ENCODE peak calls at places on chromosomes 13 and 19, in seven cellular contexts. One of them, this sample, is unnamed.

GRCh38 chr19:51600940-51601575 is 29.1 kb downstream of the SIGLEC5 start:
- DNase-seq in brain microvascular endothelial cell: no peak
- DNase-seq in IMR-90: no peak
- DNase-seq in thyroid gland: no peak
- DNase-seq in BE2C: no peak
- DNase-seq in kidney: no peak
- DNase-seq in epithelial cell of esophagus: no peak
- DNase-seq in this sample: no peak

GRCh38 chr19:4206818-4207484 is 22.4 kb upstream of the EBI3 start:
- DNase-seq in epithelial cell of esophagus: no peak
- DNase-seq in kidney: no peak
- DNase-seq in thyroid gland: no peak
- DNase-seq in BE2C: no peak
- DNase-seq in IMR-90: peak
- DNase-seq in brain microvascular endothelial cell: no peak
- DNase-seq in this sample: peak

GRCh38 chr19:18796239-18796638 is 5.1 kb upstream of the COMP start:
- DNase-seq in IMR-90: no peak
- DNase-seq in BE2C: no peak
- DNase-seq in epithelial cell of esophagus: no peak
- DNase-seq in thyroid gland: no peak
- DNase-seq in brain microvascular endothelial cell: no peak
- DNase-seq in kidney: no peak
- DNase-seq in this sample: no peak

GRCh38 chr19:52155596-52156359 is 15.6 kb downstream of the ZNF836 start:
- DNase-seq in IMR-90: no peak
- DNase-seq in kidney: no peak
- DNase-seq in brain microvascular endothelial cell: no peak
- DNase-seq in BE2C: no peak
- DNase-seq in epithelial cell of esophagus: no peak
- DNase-seq in thyroid gland: no peak
- DNase-seq in this sample: no peak

GRCh38 chr13:44219808-44220544 is 153.6 kb upstream of the SERP2 start:
- DNase-seq in BE2C: no peak
- DNase-seq in epithelial cell of esophagus: peak
- DNase-seq in thyroid gland: no peak
- DNase-seq in kidney: no peak
- DNase-seq in brain microvascular endothelial cell: peak
- DNase-seq in IMR-90: peak
- DNase-seq in this sample: peak

GRCh38 chr19:13610042-13610691 is 103.9 kb upstream of the CACNA1A start:
- DNase-seq in thyroid gland: no peak
- DNase-seq in epithelial cell of esophagus: no peak
- DNase-seq in IMR-90: no peak
- DNase-seq in kidney: no peak
- DNase-seq in BE2C: no peak
- DNase-seq in brain microvascular endothelial cell: no peak
- DNase-seq in this sample: no peak

GRCh38 chr19:30528919-30529318 is 156.7 kb downstream of the ZNF536 start:
- DNase-seq in IMR-90: no peak
- DNase-seq in kidney: no peak
- DNase-seq in epithelial cell of esophagus: no peak
- DNase-seq in brain microvascular endothelial cell: no peak
- DNase-seq in thyroid gland: no peak
- DNase-seq in BE2C: no peak
- DNase-seq in this sample: no peak

GRCh38 chr19:29630661-29631060 is 24.6 kb downstream of the POP4 start:
- DNase-seq in thyroid gland: no peak
- DNase-seq in epithelial cell of esophagus: no peak
- DNase-seq in kidney: no peak
- DNase-seq in brain microvascular endothelial cell: no peak
- DNase-seq in IMR-90: no peak
- DNase-seq in BE2C: no peak
- DNase-seq in this sample: no peak

GRCh38 chr13:113045214-113046007 is 60.2 kb upstream of the F7 start:
- DNase-seq in kidney: peak
- DNase-seq in thyroid gland: no peak
- DNase-seq in epithelial cell of esophagus: no peak
- DNase-seq in BE2C: no peak
- DNase-seq in IMR-90: no peak
- DNase-seq in brain microvascular endothelial cell: no peak
- DNase-seq in this sample: no peak

GRCh38 chr13:78603240-78603947 is at the start of gene POU4F1:
- DNase-seq in thyroid gland: peak
- DNase-seq in BE2C: peak
- DNase-seq in brain microvascular endothelial cell: no peak
- DNase-seq in IMR-90: peak
- DNase-seq in kidney: peak
- DNase-seq in epithelial cell of esophagus: peak
- DNase-seq in this sample: no peak

GRCh38 chr19:8702350-8702749 is 3.8 kb upstream of the ACTL9 start:
- DNase-seq in IMR-90: no peak
- DNase-seq in kidney: no peak
- DNase-seq in epithelial cell of esophagus: peak
- DNase-seq in BE2C: no peak
- DNase-seq in thyroid gland: no peak
- DNase-seq in brain microvascular endothelial cell: no peak
- DNase-seq in this sample: no peak

GRCh38 chr13:48233886-48234488 is 981 bp downstream of the ITM2B start:
- DNase-seq in IMR-90: peak
- DNase-seq in epithelial cell of esophagus: peak
- DNase-seq in kidney: no peak
- DNase-seq in brain microvascular endothelial cell: no peak
- DNase-seq in BE2C: no peak
- DNase-seq in thyroid gland: no peak
- DNase-seq in this sample: peak

GRCh38 chr13:71922191-71922590 is 55.2 kb upstream of the DACH1 start:
- DNase-seq in kidney: no peak
- DNase-seq in brain microvascular endothelial cell: peak
- DNase-seq in BE2C: peak
- DNase-seq in IMR-90: no peak
- DNase-seq in epithelial cell of esophagus: no peak
- DNase-seq in thyroid gland: no peak
- DNase-seq in this sample: peak

GRCh38 chr13:42478531-42479156 is 95.3 kb upstream of the TNFSF11 start:
- DNase-seq in BE2C: no peak
- DNase-seq in IMR-90: peak
- DNase-seq in kidney: no peak
- DNase-seq in epithelial cell of esophagus: peak
- DNase-seq in thyroid gland: no peak
- DNase-seq in brain microvascular endothelial cell: peak
- DNase-seq in this sample: peak

GRCh38 chr13:67063036-67063435 is 167.1 kb downstream of the PCDH9 start:
- DNase-seq in BE2C: no peak
- DNase-seq in epithelial cell of esophagus: no peak
- DNase-seq in brain microvascular endothelial cell: no peak
- DNase-seq in thyroid gland: no peak
- DNase-seq in kidney: no peak
- DNase-seq in IMR-90: no peak
- DNase-seq in this sample: no peak

GRCh38 chr19:45938733-45939319 is 24.2 kb upstream of the NANOS2 start:
- DNase-seq in thyroid gland: no peak
- DNase-seq in epithelial cell of esophagus: no peak
- DNase-seq in brain microvascular endothelial cell: no peak
- DNase-seq in IMR-90: no peak
- DNase-seq in kidney: no peak
- DNase-seq in BE2C: no peak
- DNase-seq in this sample: no peak

GRCh38 chr19:18218600-18218999 is 7.6 kb downstream of the PDE4C start:
- DNase-seq in brain microvascular endothelial cell: no peak
- DNase-seq in thyroid gland: no peak
- DNase-seq in BE2C: no peak
- DNase-seq in epithelial cell of esophagus: no peak
- DNase-seq in IMR-90: no peak
- DNase-seq in kidney: no peak
- DNase-seq in this sample: no peak

GRCh38 chr13:66627512-66627911 is 602.6 kb downstream of the PCDH9 start:
- DNase-seq in epithelial cell of esophagus: no peak
- DNase-seq in IMR-90: no peak
- DNase-seq in thyroid gland: no peak
- DNase-seq in kidney: no peak
- DNase-seq in brain microvascular endothelial cell: no peak
- DNase-seq in BE2C: no peak
- DNase-seq in this sample: no peak

GRCh38 chr19:55656552-55656951 is 1.7 kb downstream of the U2AF2 start:
- DNase-seq in kidney: no peak
- DNase-seq in IMR-90: no peak
- DNase-seq in thyroid gland: no peak
- DNase-seq in BE2C: no peak
- DNase-seq in brain microvascular endothelial cell: no peak
- DNase-seq in epithelial cell of esophagus: no peak
- DNase-seq in this sample: no peak
- H3K4me3 ChIP-seq in kidney: peak
- H3K4me3 ChIP-seq in IMR-90: peak
- H3K4me3 ChIP-seq in thyroid gland: no peak
- H3K4me3 ChIP-seq in BE2C: peak
- H3K4me3 ChIP-seq in brain microvascular endothelial cell: peak
- H3K4me3 ChIP-seq in epithelial cell of esophagus: peak
- H3K4me3 ChIP-seq in this sample: peak

GRCh38 chr13:76425930-76426329 is 460.3 kb downstream of the KCTD12 start:
- DNase-seq in epithelial cell of esophagus: peak
- DNase-seq in kidney: no peak
- DNase-seq in IMR-90: peak
- DNase-seq in brain microvascular endothelial cell: peak
- DNase-seq in thyroid gland: no peak
- DNase-seq in BE2C: no peak
- DNase-seq in this sample: peak
- TF ChIP-seq CTCF in epithelial cell of esophagus: no peak
- TF ChIP-seq CTCF in kidney: no peak
- TF ChIP-seq CTCF in IMR-90: no peak
- TF ChIP-seq CTCF in brain microvascular endothelial cell: no peak
- TF ChIP-seq CTCF in thyroid gland: no peak
- TF ChIP-seq CTCF in BE2C: no peak
- TF ChIP-seq CTCF in this sample: no peak

GRCh38 chr19:49473868-49474544 is at the start of gene FLT3LG:
- DNase-seq in IMR-90: peak
- DNase-seq in brain microvascular endothelial cell: peak
- DNase-seq in BE2C: peak
- DNase-seq in thyroid gland: peak
- DNase-seq in epithelial cell of esophagus: peak
- DNase-seq in kidney: peak
- DNase-seq in this sample: peak

GRCh38 chr19:49474545-49474930 is 523 bp downstream of the FLT3LG start:
- DNase-seq in BE2C: no peak
- DNase-seq in epithelial cell of esophagus: no peak
- DNase-seq in thyroid gland: no peak
- DNase-seq in IMR-90: no peak
- DNase-seq in brain microvascular endothelial cell: no peak
- DNase-seq in kidney: no peak
- DNase-seq in this sample: no peak

GRCh38 chr19:49472936-49473335 is 1.1 kb upstream of the FLT3LG start:
- DNase-seq in brain microvascular endothelial cell: no peak
- DNase-seq in epithelial cell of esophagus: no peak
- DNase-seq in BE2C: no peak
- DNase-seq in thyroid gland: no peak
- DNase-seq in IMR-90: no peak
- DNase-seq in kidney: no peak
- DNase-seq in this sample: no peak

GRCh38 chr19:49475191-49475932 is 1.3 kb downstream of the FLT3LG start:
- DNase-seq in BE2C: no peak
- DNase-seq in IMR-90: no peak
- DNase-seq in brain microvascular endothelial cell: no peak
- DNase-seq in kidney: no peak
- DNase-seq in epithelial cell of esophagus: no peak
- DNase-seq in thyroid gland: no peak
- DNase-seq in this sample: no peak

GRCh38 chr19:49475995-49476880 is 2.2 kb downstream of the FLT3LG start:
- DNase-seq in brain microvascular endothelial cell: no peak
- DNase-seq in kidney: no peak
- DNase-seq in epithelial cell of esophagus: peak
- DNase-seq in thyroid gland: peak
- DNase-seq in BE2C: peak
- DNase-seq in IMR-90: no peak
- DNase-seq in this sample: no peak
- H3K4me3 ChIP-seq in brain microvascular endothelial cell: no peak
- H3K4me3 ChIP-seq in kidney: no peak
- H3K4me3 ChIP-seq in epithelial cell of esophagus: no peak
- H3K4me3 ChIP-seq in thyroid gland: no peak
- H3K4me3 ChIP-seq in BE2C: no peak
- H3K4me3 ChIP-seq in IMR-90: no peak
- H3K4me3 ChIP-seq in this sample: no peak

GRCh38 chr19:16024266-16025107 is 51.8 kb upstream of the TPM4 start:
- DNase-seq in epithelial cell of esophagus: no peak
- DNase-seq in brain microvascular endothelial cell: no peak
- DNase-seq in thyroid gland: no peak
- DNase-seq in IMR-90: no peak
- DNase-seq in BE2C: no peak
- DNase-seq in kidney: no peak
- DNase-seq in this sample: no peak

GRCh38 chr19:16026131-16026530 is 50.2 kb upstream of the TPM4 start:
- DNase-seq in brain microvascular endothelial cell: no peak
- DNase-seq in epithelial cell of esophagus: no peak
- DNase-seq in thyroid gland: no peak
- DNase-seq in IMR-90: no peak
- DNase-seq in kidney: peak
- DNase-seq in BE2C: no peak
- DNase-seq in this sample: no peak

GRCh38 chr19:16023558-16023915 is 52.8 kb upstream of the TPM4 start:
- DNase-seq in BE2C: no peak
- DNase-seq in brain microvascular endothelial cell: no peak
- DNase-seq in kidney: no peak
- DNase-seq in epithelial cell of esophagus: no peak
- DNase-seq in IMR-90: no peak
- DNase-seq in thyroid gland: no peak
- DNase-seq in this sample: no peak

GRCh38 chr19:16026756-16027155 is 49.5 kb upstream of the TPM4 start:
- DNase-seq in kidney: no peak
- DNase-seq in IMR-90: no peak
- DNase-seq in brain microvascular endothelial cell: no peak
- DNase-seq in thyroid gland: no peak
- DNase-seq in epithelial cell of esophagus: no peak
- DNase-seq in BE2C: no peak
- DNase-seq in this sample: no peak

DNA sequence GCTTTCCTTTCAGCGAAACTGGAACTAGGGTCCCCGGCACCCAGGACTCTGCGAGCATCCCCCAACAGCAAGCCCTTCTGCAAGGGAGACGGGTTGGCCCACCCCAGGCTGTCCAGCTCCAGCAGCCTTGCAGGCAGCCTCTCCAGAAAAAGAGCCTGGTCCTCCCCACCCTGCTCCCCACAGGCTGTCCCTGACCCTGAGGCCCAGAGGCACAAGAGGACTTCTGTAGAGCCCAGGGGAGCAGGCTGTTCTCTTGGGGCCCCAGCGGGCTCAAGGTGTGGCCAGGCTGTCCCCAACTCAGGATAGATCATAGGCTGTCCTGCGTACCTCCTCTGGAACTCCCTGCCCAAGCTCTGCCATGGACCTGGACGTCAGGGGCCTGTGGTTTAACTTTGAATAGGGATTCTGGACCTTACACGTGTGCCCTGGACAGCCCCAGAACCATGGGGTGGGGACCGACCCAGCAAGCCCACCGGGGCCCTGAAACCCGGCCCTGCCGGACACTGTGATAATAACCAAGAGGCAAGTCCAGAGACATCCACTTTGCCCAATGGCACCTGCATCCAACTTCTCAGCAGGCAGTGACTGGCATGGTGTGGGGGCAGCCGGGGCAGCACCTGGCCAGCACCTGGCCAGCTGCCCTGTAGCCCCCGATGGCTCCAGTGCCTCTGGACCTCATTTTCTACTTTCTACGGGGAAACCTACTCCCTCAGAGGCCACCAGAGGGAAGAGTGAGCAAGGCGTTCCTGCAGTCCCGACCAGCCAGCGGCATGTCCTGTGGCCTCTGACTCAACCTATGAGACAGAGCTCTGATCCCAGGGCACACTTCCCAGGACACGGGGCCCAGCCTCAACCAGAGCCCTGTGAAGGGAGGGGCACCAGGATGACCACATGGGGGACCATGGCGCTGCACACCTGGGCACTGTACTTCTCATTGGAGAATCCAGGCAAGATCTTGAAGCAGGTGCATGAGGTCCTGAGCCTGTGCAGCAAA is 50.9 kb upstream of the TPM4 start:
- DNase-seq in kidney: no peak
- DNase-seq in IMR-90: peak
- DNase-seq in epithelial cell of esophagus: peak
- DNase-seq in BE2C: peak
- DNase-seq in thyroid gland: no peak
- DNase-seq in brain microvascular endothelial cell: peak
- DNase-seq in this sample: peak
- TF ChIP-seq CTCF in kidney: peak
- TF ChIP-seq CTCF in IMR-90: peak
- TF ChIP-seq CTCF in epithelial cell of esophagus: peak
- TF ChIP-seq CTCF in BE2C: peak
- TF ChIP-seq CTCF in thyroid gland: no peak
- TF ChIP-seq CTCF in brain microvascular endothelial cell: peak
- TF ChIP-seq CTCF in this sample: peak

This sample was measured in fibroblast of villous mesenchyme.